ENCODE peak calls at places on chromosomes 2 and 18, in seven cellular contexts. G is Panc1, J is thoracic aorta, V is endothelial cell of umbilical vein, D is fibroblast of lung, X is WTC11, Q is sigmoid colon. S is an unnamed sample.

GRCh38 chr2:241228860-241229516 is 40.5 kb downstream of the ANO7 start:
- DNase-seq in Q (no peak), J (no peak), X (no peak), G (no peak), D (no peak), V (peak; percentile 14), S (no peak)

GRCh38 chr2:165793779-165794519 is at the start of gene GALNT3:
- DNase-seq in Q (peak; percentile 65), J (no peak), V (no peak), G (no peak), D (no peak), X (peak; percentile 96), S (no peak)

GRCh38 chr2:66962625-66963207 is 434.4 kb upstream of the ETAA1 start:
- DNase-seq in Q (peak; percentile 94), D (peak; percentile 48), J (no peak), X (no peak), V (no peak), G (no peak), S (no peak)

GRCh38 chr2:157628282-157628531 is 457 bp downstream of the ACVR1C start:
- DNase-seq in Q (no peak), X (no peak), D (no peak), V (no peak), G (no peak), J (no peak), S (no peak)

GRCh38 chr18:41703744-41704530 is 251.1 kb upstream of the PIK3C3 start:
- DNase-seq in G (no peak), J (no peak), Q (no peak), D (peak; percentile 62), X (no peak), V (peak; percentile 77), S (no peak)

GRCh38 chr2:199147216-199147615 is 310.5 kb downstream of the SATB2 start:
- DNase-seq in D (no peak), G (no peak), X (no peak), V (no peak), J (no peak), Q (no peak), S (peak; percentile 50)

GRCh38 chr2:60302377-60303126 is 250.9 kb downstream of the BCL11A start:
- DNase-seq in J (no peak), D (no peak), Q (no peak), V (no peak), G (no peak), X (no peak), S (no peak)

GRCh38 chr2:7899241-7899640 is 782.6 kb upstream of the ID2 start:
- DNase-seq in Q (no peak), X (no peak), D (no peak), V (no peak), J (no peak), G (no peak), S (no peak)

GRCh38 chr2:98730053-98730850 is 680 bp downstream of the MGAT4A start:
- DNase-seq in J (no peak), D (no peak), X (peak; percentile 28), G (no peak), Q (peak; percentile 75), V (peak; percentile 67), S (no peak)

GRCh38 chr2:150191349-150191748 is 296.1 kb downstream of the RND3 start:
- DNase-seq in D (peak; percentile 83), G (no peak), Q (no peak), J (no peak), V (peak; percentile 61), X (no peak), S (no peak)

GRCh38 chr2:118190365-118190916 is 102.2 kb downstream of the INSIG2 start:
- DNase-seq in X (no peak), V (no peak), Q (no peak), J (no peak), G (no peak), D (no peak), S (no peak)

GRCh38 chr2:15943378-15943851 is 3.1 kb downstream of the MYCN start:
- DNase-seq in G (no peak), Q (no peak), X (peak; percentile 69), J (no peak), V (peak; percentile 22), D (no peak), S (no peak)

GRCh38 chr18:7914834-7915670 is 347.9 kb downstream of the PTPRM start:
- DNase-seq in D (no peak), G (no peak), X (no peak), V (no peak), Q (no peak), J (no peak), S (no peak)

GRCh38 chr2:190843874-190844699 is 36.5 kb upstream of the GLS start:
- DNase-seq in J (no peak), V (no peak), G (no peak), D (peak; percentile 73), Q (no peak), X (no peak), S (no peak)

GRCh38 chr18:3447035-3447894 is 2.7 kb upstream of the TGIF1 start:
- DNase-seq in X (peak; percentile 53), Q (peak; percentile 82), J (no peak), G (no peak), D (peak; percentile 60), V (peak; percentile 74), S (no peak)

GRCh38 chr18:21853020-21853419 is 112.4 kb downstream of the MIB1 start:
- DNase-seq in V (no peak), X (no peak), G (no peak), J (no peak), D (peak; percentile 16), Q (no peak), S (no peak)

GRCh38 chr2:226185613-226186211 is 613.9 kb downstream of the IRS1 start:
- DNase-seq in V (no peak), Q (no peak), G (peak; percentile 7), X (no peak), J (no peak), D (peak; percentile 97), S (peak; percentile 95)

DNA sequence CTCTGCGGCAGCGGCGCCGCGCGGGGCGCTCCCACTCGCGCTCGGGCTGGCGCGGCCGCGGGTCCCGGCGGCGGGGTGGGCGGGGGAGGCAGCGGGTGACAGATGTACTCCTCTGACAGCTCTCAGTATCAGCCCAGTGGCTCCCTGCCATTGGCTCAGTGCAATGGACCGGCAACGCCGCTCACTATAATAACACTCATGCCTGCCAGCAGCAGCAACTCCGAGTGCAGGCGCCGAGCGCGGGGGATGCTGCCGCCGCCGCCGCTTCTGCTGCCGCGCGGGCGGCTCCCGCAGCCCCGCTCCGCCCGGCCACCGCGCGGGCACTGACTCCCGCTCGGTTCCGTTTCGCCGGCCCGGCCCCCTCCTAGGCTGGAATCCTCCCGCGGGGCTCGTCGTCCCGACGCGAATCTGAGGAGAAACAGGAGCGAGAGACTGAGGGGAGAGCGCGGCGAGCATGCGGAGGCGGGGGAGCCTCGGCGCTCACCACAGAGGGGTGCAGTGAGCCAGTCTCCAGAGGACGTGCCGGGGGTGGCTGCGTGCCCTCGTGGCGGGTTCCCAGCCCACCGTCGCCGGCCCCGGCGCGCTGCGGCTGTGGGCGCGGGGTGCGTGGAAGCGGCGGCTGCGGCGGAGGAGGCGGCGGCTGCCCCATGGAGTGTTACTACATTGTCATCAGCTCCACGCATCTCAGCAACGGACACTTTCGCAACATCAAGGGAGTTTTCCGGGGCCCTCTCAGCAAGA is at the start of gene ZNF804A:
- DNase-seq in J (no peak), V (peak; percentile 61), D (peak; percentile 76), Q (peak; percentile 64), G (no peak), X (peak; percentile 45), S (no peak)
- TF ChIP-seq CTCF in J (no peak), V (no peak), D (no peak), Q (no peak), G (no peak), X (no peak), S (no peak)

DNA sequence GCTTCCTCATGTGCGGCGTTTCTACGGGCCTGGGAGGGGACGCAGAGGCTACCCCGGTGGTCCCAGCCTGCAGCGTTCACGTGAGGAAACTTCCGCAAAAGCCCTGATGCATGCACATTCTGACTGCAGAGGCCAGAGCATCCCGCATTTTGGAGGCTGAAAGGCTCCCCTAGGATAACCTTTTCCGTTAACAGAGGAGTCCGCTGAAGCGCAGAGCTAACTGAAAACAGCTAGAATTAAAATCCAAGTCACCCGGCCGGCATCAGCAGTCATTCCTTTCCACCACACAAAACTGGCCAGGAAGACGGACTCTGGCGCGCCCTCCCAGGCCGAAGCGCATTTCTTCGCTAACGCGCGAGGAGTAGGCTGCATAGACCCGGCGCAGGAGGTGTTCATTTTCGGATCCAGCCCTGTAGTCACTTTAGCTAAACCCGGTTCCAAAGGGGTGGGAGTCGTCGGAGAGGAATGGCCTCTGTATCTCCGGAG is 747 bp upstream of the TUBB6 start:
- DNase-seq in X (peak; percentile 55), J (no peak), V (peak; percentile 74), Q (peak; percentile 86), G (no peak), D (peak; percentile 80), S (no peak)
- TF ChIP-seq CTCF in X (no peak), J (peak; percentile 5), V (peak; percentile 33), Q (no peak), G (no peak), D (peak; percentile 27), S (peak; percentile 41)

GRCh38 chr2:50388324-50388723 is 643.6 kb downstream of the NRXN1 start:
- DNase-seq in V (no peak), D (no peak), G (no peak), Q (no peak), X (no peak), J (no peak), S (no peak)

GRCh38 chr2:50385361-50385760 is 646.6 kb downstream of the NRXN1 start:
- DNase-seq in D (no peak), Q (no peak), J (no peak), X (no peak), G (no peak), V (no peak), S (no peak)
- TF ChIP-seq CTCF in D (no peak), Q (no peak), J (no peak), X (no peak), G (no peak), V (no peak), S (no peak)

GRCh38 chr2:70643715-70644114 is 90.1 kb upstream of the TGFA start:
- DNase-seq in Q (no peak), D (no peak), G (no peak), X (peak; percentile 72), V (peak; percentile 7), J (no peak), S (no peak)
- TF ChIP-seq CTCF in Q (no peak), D (peak; percentile 17), G (peak; percentile 70), X (peak; percentile 69), V (peak; percentile 47), J (no peak), S (no peak)

GRCh38 chr2:176285321-176285720 is 16.1 kb downstream of the MTX2 start:
- DNase-seq in Q (no peak), X (no peak), D (peak; percentile 17), G (no peak), V (no peak), J (no peak), S (no peak)
- TF ChIP-seq CTCF in Q (no peak), X (no peak), D (no peak), G (no peak), V (no peak), J (no peak), S (no peak)

DNA sequence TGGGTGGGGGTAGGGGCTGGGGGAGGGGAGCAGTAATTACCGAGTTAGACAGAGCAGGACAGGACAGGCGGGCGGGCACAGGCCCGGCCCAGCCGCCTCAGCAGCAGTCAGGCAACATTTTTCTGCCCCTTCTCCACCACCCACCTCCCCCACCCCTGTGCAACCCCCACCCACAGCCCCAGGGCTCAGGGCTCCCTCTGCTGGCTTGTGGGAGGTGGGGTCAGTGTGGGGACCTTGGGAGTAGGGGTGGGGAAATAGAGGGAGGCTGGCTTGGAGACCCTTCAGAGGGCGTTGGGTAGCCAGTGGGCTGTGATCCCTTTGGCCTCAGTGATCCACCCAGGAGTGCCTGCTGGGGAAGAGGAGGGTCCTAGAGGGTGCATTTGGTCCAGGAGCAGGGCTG is 6.4 kb downstream of the WNT6 start:
- DNase-seq in D (no peak), V (no peak), G (no peak), Q (no peak), X (no peak), J (no peak), S (no peak)
- TF ChIP-seq CTCF in D (no peak), V (no peak), G (no peak), Q (no peak), X (no peak), J (no peak), S (no peak)